ENCODE peak calls at places on chromosomes 13 and 19, in eight cellular contexts. One of them, this sample, is unnamed. For H3K27me3 and H3K4me1, the result is how much of the 10 kb centered on the place peaks cover.

GRCh38 chr19:3831601-3832000 is 37.2 kb downstream of the ZFR2 start:
- DNase-seq in adrenal gland: no peak
- DNase-seq in CD8-positive, alpha-beta T cell: no peak
- DNase-seq in PC-3: no peak
- DNase-seq in astrocyte: no peak
- DNase-seq in pancreas: peak
- DNase-seq in transverse colon: no peak
- DNase-seq in neural progenitor cell: no peak
- DNase-seq in this sample: no peak

GRCh38 chr13:76316998-76317527 is 569.1 kb downstream of the KCTD12 start:
- DNase-seq in adrenal gland: no peak
- DNase-seq in CD8-positive, alpha-beta T cell: no peak
- DNase-seq in PC-3: no peak
- DNase-seq in astrocyte: no peak
- DNase-seq in pancreas: no peak
- DNase-seq in transverse colon: no peak
- DNase-seq in neural progenitor cell: no peak
- DNase-seq in this sample: no peak

GRCh38 chr19:19591133-19591825 is 27.2 kb downstream of the PBX4 start:
- DNase-seq in adrenal gland: peak
- DNase-seq in CD8-positive, alpha-beta T cell: no peak
- DNase-seq in PC-3: peak
- DNase-seq in astrocyte: peak
- DNase-seq in pancreas: no peak
- DNase-seq in transverse colon: peak
- DNase-seq in neural progenitor cell: peak
- DNase-seq in this sample: no peak

GRCh38 chr19:52138614-52139290 is 986 bp downstream of the ZNF616 start:
- DNase-seq in adrenal gland: peak
- DNase-seq in CD8-positive, alpha-beta T cell: no peak
- DNase-seq in PC-3: peak
- DNase-seq in astrocyte: peak
- DNase-seq in pancreas: no peak
- DNase-seq in transverse colon: peak
- DNase-seq in neural progenitor cell: peak
- DNase-seq in this sample: peak

GRCh38 chr13:20461860-20462532 is 63.7 kb downstream of the CRYL1 start:
- DNase-seq in adrenal gland: no peak
- DNase-seq in CD8-positive, alpha-beta T cell: no peak
- DNase-seq in PC-3: no peak
- DNase-seq in astrocyte: no peak
- DNase-seq in pancreas: no peak
- DNase-seq in transverse colon: no peak
- DNase-seq in neural progenitor cell: no peak
- DNase-seq in this sample: no peak

GRCh38 chr19:28553005-28553404 is 659.9 kb downstream of the UQCRFS1 start:
- DNase-seq in adrenal gland: no peak
- DNase-seq in CD8-positive, alpha-beta T cell: no peak
- DNase-seq in PC-3: no peak
- DNase-seq in astrocyte: no peak
- DNase-seq in pancreas: no peak
- DNase-seq in transverse colon: no peak
- DNase-seq in neural progenitor cell: no peak
- DNase-seq in this sample: no peak

GRCh38 chr13:113559061-113559460 is 25.5 kb upstream of the TFDP1 start:
- DNase-seq in adrenal gland: no peak
- DNase-seq in CD8-positive, alpha-beta T cell: no peak
- DNase-seq in PC-3: no peak
- DNase-seq in astrocyte: no peak
- DNase-seq in pancreas: no peak
- DNase-seq in transverse colon: no peak
- DNase-seq in neural progenitor cell: no peak
- DNase-seq in this sample: no peak

GRCh38 chr19:51887522-51888498 is at the start of gene ZNF577:
- DNase-seq in adrenal gland: peak
- DNase-seq in CD8-positive, alpha-beta T cell: peak
- DNase-seq in PC-3: no peak
- DNase-seq in astrocyte: peak
- DNase-seq in pancreas: peak
- DNase-seq in transverse colon: peak
- DNase-seq in neural progenitor cell: peak
- DNase-seq in this sample: peak

GRCh38 chr19:7550987-7551761 is 15.7 kb downstream of the PNPLA6 start:
- DNase-seq in adrenal gland: peak
- DNase-seq in CD8-positive, alpha-beta T cell: no peak
- DNase-seq in PC-3: peak
- DNase-seq in astrocyte: no peak
- DNase-seq in pancreas: peak
- DNase-seq in transverse colon: peak
- DNase-seq in neural progenitor cell: peak
- DNase-seq in this sample: peak

GRCh38 chr13:31199849-31200635 is at the start of gene B3GLCT:
- DNase-seq in adrenal gland: peak
- DNase-seq in CD8-positive, alpha-beta T cell: peak
- DNase-seq in PC-3: peak
- DNase-seq in astrocyte: peak
- DNase-seq in pancreas: peak
- DNase-seq in transverse colon: peak
- DNase-seq in neural progenitor cell: peak
- DNase-seq in this sample: peak

GRCh38 chr19:8702350-8702749 is 3.8 kb upstream of the ACTL9 start:
- DNase-seq in adrenal gland: no peak
- DNase-seq in CD8-positive, alpha-beta T cell: no peak
- DNase-seq in PC-3: no peak
- DNase-seq in astrocyte: no peak
- DNase-seq in pancreas: no peak
- DNase-seq in transverse colon: no peak
- DNase-seq in neural progenitor cell: no peak
- DNase-seq in this sample: no peak

GRCh38 chr13:51125495-51126226 is 14.6 kb upstream of the C13orf42 start:
- DNase-seq in adrenal gland: peak
- DNase-seq in CD8-positive, alpha-beta T cell: no peak
- DNase-seq in PC-3: peak
- DNase-seq in astrocyte: peak
- DNase-seq in pancreas: peak
- DNase-seq in transverse colon: peak
- DNase-seq in neural progenitor cell: peak
- DNase-seq in this sample: peak

GRCh38 chr19:3908266-3909054 is 24.4 kb upstream of the NMRK2 start:
- DNase-seq in adrenal gland: no peak
- DNase-seq in CD8-positive, alpha-beta T cell: no peak
- DNase-seq in PC-3: no peak
- DNase-seq in astrocyte: no peak
- DNase-seq in pancreas: no peak
- DNase-seq in transverse colon: no peak
- DNase-seq in neural progenitor cell: no peak
- DNase-seq in this sample: no peak

GRCh38 chr13:71873418-71874276 is 6.6 kb upstream of the DACH1 start:
- DNase-seq in adrenal gland: no peak
- DNase-seq in CD8-positive, alpha-beta T cell: no peak
- DNase-seq in PC-3: no peak
- DNase-seq in astrocyte: no peak
- DNase-seq in pancreas: no peak
- DNase-seq in transverse colon: no peak
- DNase-seq in neural progenitor cell: no peak
- DNase-seq in this sample: no peak

GRCh38 chr13:71869274-71869673 is 2.3 kb upstream of the DACH1 start:
- DNase-seq in adrenal gland: no peak
- DNase-seq in CD8-positive, alpha-beta T cell: no peak
- DNase-seq in PC-3: no peak
- DNase-seq in astrocyte: no peak
- DNase-seq in pancreas: no peak
- DNase-seq in transverse colon: no peak
- DNase-seq in neural progenitor cell: peak
- DNase-seq in this sample: no peak

GRCh38 chr13:71870036-71870435 is 3.0 kb upstream of the DACH1 start:
- DNase-seq in adrenal gland: no peak
- DNase-seq in CD8-positive, alpha-beta T cell: no peak
- DNase-seq in PC-3: no peak
- DNase-seq in astrocyte: no peak
- DNase-seq in pancreas: no peak
- DNase-seq in transverse colon: no peak
- DNase-seq in neural progenitor cell: peak
- DNase-seq in this sample: no peak

GRCh38 chr13:71871180-71871754 is 4.3 kb upstream of the DACH1 start:
- DNase-seq in adrenal gland: no peak
- DNase-seq in CD8-positive, alpha-beta T cell: no peak
- DNase-seq in PC-3: no peak
- DNase-seq in astrocyte: no peak
- DNase-seq in pancreas: no peak
- DNase-seq in transverse colon: no peak
- DNase-seq in neural progenitor cell: no peak
- DNase-seq in this sample: no peak

GRCh38 chr13:71871844-71872243 is 4.8 kb upstream of the DACH1 start:
- DNase-seq in adrenal gland: no peak
- DNase-seq in CD8-positive, alpha-beta T cell: no peak
- DNase-seq in PC-3: no peak
- DNase-seq in astrocyte: no peak
- DNase-seq in pancreas: no peak
- DNase-seq in transverse colon: no peak
- DNase-seq in neural progenitor cell: no peak
- DNase-seq in this sample: no peak
- H3K27me3 ChIP-seq in adrenal gland: under half
- H3K27me3 ChIP-seq in CD8-positive, alpha-beta T cell: under half
- H3K27me3 ChIP-seq in PC-3: under half
- H3K27me3 ChIP-seq in astrocyte: under half
- H3K27me3 ChIP-seq in pancreas: under half
- H3K27me3 ChIP-seq in transverse colon: under half
- H3K27me3 ChIP-seq in neural progenitor cell: under half
- H3K27me3 ChIP-seq in this sample: under half

DNA sequence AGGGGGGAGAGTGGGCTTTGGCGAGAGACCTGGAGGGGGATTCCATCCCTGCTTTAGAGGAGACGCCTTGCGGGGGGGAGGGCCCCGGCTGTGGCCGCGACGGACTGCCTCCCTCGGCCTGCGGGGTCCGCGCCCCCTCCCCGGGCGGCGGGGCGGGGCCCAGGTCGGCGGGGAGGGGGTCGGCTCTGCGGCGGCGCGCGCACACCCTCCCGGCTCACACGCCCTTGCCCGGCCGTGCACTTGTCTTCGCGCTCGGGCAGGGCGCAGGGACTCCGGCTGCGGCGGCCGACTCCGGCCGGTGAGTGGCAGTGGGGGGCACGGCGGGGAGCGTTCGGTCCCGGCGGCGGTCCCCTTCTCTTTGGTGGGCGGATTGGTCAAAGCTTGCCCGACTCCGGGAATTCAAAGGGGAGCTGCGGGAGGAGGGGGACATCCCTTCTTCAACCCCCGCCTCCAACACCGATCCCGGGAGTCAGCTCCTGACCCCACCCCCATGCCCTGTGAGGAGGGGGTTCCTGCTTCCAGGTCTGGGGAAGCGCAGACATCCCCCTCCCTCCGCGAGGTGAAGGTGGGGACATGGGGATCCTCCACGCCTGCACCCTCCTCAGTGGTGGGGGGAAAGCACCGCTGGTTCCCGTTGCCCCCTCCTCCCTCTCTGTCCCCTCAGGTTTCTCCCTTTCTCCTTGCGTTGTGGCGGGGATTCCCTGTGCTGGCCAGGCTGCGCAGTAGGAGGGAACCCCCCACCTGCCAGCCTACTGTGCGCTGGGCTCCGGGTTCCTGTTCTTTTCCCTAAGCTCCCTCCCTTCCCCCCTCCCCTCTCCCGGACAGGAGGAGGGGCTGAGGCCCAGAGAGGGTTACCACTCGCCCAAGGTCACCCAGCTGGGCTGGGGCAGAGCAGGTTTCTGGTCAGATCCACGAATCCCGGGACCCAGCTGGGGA is 14.6 kb upstream of the KCNN1 start:
- DNase-seq in adrenal gland: no peak
- DNase-seq in CD8-positive, alpha-beta T cell: no peak
- DNase-seq in PC-3: no peak
- DNase-seq in astrocyte: no peak
- DNase-seq in pancreas: peak
- DNase-seq in transverse colon: no peak
- DNase-seq in neural progenitor cell: peak
- DNase-seq in this sample: peak
- H3K4me1 ChIP-seq in adrenal gland: under half
- H3K4me1 ChIP-seq in CD8-positive, alpha-beta T cell: half or more
- H3K4me1 ChIP-seq in PC-3: under half
- H3K4me1 ChIP-seq in astrocyte: under half
- H3K4me1 ChIP-seq in pancreas: under half
- H3K4me1 ChIP-seq in transverse colon: under half
- H3K4me1 ChIP-seq in neural progenitor cell: under half
- H3K4me1 ChIP-seq in this sample: under half

GRCh38 chr13:102598061-102598460 is 1.3 kb downstream of the TPP2 start:
- DNase-seq in adrenal gland: no peak
- DNase-seq in CD8-positive, alpha-beta T cell: no peak
- DNase-seq in PC-3: no peak
- DNase-seq in astrocyte: peak
- DNase-seq in pancreas: no peak
- DNase-seq in transverse colon: no peak
- DNase-seq in neural progenitor cell: no peak
- DNase-seq in this sample: no peak
- H3K27me3 ChIP-seq in adrenal gland: under half
- H3K27me3 ChIP-seq in CD8-positive, alpha-beta T cell: under half
- H3K27me3 ChIP-seq in PC-3: under half
- H3K27me3 ChIP-seq in astrocyte: under half
- H3K27me3 ChIP-seq in pancreas: under half
- H3K27me3 ChIP-seq in transverse colon: under half
- H3K27me3 ChIP-seq in neural progenitor cell: under half
- H3K27me3 ChIP-seq in this sample: under half

GRCh38 chr13:98752942-98753290 is 444 bp upstream of the SLC15A1 start:
- DNase-seq in adrenal gland: no peak
- DNase-seq in CD8-positive, alpha-beta T cell: no peak
- DNase-seq in PC-3: no peak
- DNase-seq in astrocyte: no peak
- DNase-seq in pancreas: no peak
- DNase-seq in transverse colon: no peak
- DNase-seq in neural progenitor cell: no peak
- DNase-seq in this sample: no peak

GRCh38 chr13:98751397-98752110 is 918 bp downstream of the SLC15A1 start:
- DNase-seq in adrenal gland: no peak
- DNase-seq in CD8-positive, alpha-beta T cell: no peak
- DNase-seq in PC-3: peak
- DNase-seq in astrocyte: peak
- DNase-seq in pancreas: no peak
- DNase-seq in transverse colon: peak
- DNase-seq in neural progenitor cell: peak
- DNase-seq in this sample: no peak

GRCh38 chr13:98752111-98752941 is at the start of gene SLC15A1:
- DNase-seq in adrenal gland: no peak
- DNase-seq in CD8-positive, alpha-beta T cell: no peak
- DNase-seq in PC-3: no peak
- DNase-seq in astrocyte: no peak
- DNase-seq in pancreas: peak
- DNase-seq in transverse colon: peak
- DNase-seq in neural progenitor cell: peak
- DNase-seq in this sample: no peak

GRCh38 chr13:98746968-98747367 is 5.5 kb downstream of the SLC15A1 start:
- DNase-seq in adrenal gland: no peak
- DNase-seq in CD8-positive, alpha-beta T cell: no peak
- DNase-seq in PC-3: peak
- DNase-seq in astrocyte: no peak
- DNase-seq in pancreas: no peak
- DNase-seq in transverse colon: peak
- DNase-seq in neural progenitor cell: no peak
- DNase-seq in this sample: no peak

DNA sequence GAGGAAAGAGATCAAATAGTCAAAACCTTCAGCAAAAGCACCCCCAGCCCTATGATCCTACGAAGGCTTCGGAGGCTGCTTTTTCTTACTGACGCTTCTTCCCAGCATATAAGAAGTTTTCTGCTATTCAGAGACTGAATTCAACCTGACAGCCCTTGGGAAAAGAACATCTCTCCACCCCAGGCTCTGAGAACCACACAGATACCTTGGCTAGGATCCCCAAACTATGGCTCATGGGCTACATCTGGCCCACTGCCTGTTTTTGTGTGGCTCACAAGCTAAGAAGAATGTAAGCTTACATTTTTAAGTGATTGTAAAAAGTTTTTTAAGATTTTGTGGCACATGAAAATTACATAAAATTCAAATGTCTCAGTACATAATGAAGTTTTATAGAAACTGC is 3.0 kb downstream of the SLC15A1 start:
- DNase-seq in adrenal gland: no peak
- DNase-seq in CD8-positive, alpha-beta T cell: no peak
- DNase-seq in PC-3: no peak
- DNase-seq in astrocyte: peak
- DNase-seq in pancreas: no peak
- DNase-seq in transverse colon: no peak
- DNase-seq in neural progenitor cell: no peak
- DNase-seq in this sample: no peak
- H3K4me1 ChIP-seq in adrenal gland: under half
- H3K4me1 ChIP-seq in CD8-positive, alpha-beta T cell: under half
- H3K4me1 ChIP-seq in PC-3: under half
- H3K4me1 ChIP-seq in astrocyte: under half
- H3K4me1 ChIP-seq in pancreas: under half
- H3K4me1 ChIP-seq in transverse colon: under half
- H3K4me1 ChIP-seq in neural progenitor cell: under half
- H3K4me1 ChIP-seq in this sample: under half